ENCODE peak calls at places on chromosomes 7 and 10, in nine cellular contexts. D is Panc1, H is WTC11, G is heart right ventricle, J is foreskin fibroblast, Y is GM12878, X is neural progenitor cell, R is HFF-Myc, I is Calu3. E is an unnamed sample.

GRCh38 chr10:1550616-1551015 is 186.7 kb downstream of the ADARB2 start:
- DNase-seq in I (no peak), G (no peak), R (no peak), X (no peak), H (no peak), D (no peak), J (no peak), Y (no peak), E (no peak)

GRCh38 chr7:158377800-158378623 is 209.6 kb downstream of the PTPRN2 start:
- DNase-seq in X (no peak), J (no peak), H (no peak), G (no peak), D (no peak), I (no peak), R (no peak), Y (no peak), E (no peak)

GRCh38 chr10:71213127-71213616 is 802 bp downstream of the UNC5B start:
- DNase-seq in Y (no peak), G (no peak), D (no peak), X (peak), J (peak), H (peak), I (peak), R (no peak), E (no peak)

GRCh38 chr10:74163313-74164068 is 12.5 kb downstream of the ADK start:
- DNase-seq in Y (no peak), D (no peak), I (no peak), X (no peak), J (peak), G (no peak), R (no peak), H (no peak), E (no peak)

GRCh38 chr7:134712196-134712595 is 65.5 kb downstream of the BPGM start:
- DNase-seq in X (no peak), G (no peak), Y (no peak), I (no peak), J (no peak), H (no peak), R (no peak), D (no peak), E (no peak)

GRCh38 chr10:58477902-58478301 is 34.8 kb upstream of the BICC1 start:
- DNase-seq in X (no peak), J (no peak), H (no peak), Y (no peak), R (no peak), I (no peak), D (no peak), G (no peak), E (no peak)

GRCh38 chr7:111184960-111185359 is 94.0 kb downstream of the LRRN3 start:
- DNase-seq in G (no peak), X (no peak), Y (no peak), I (no peak), H (no peak), R (no peak), D (no peak), J (no peak), E (no peak)

GRCh38 chr7:74226633-74227032 is 16.8 kb downstream of the LAT2 start:
- DNase-seq in R (no peak), I (no peak), X (no peak), J (no peak), G (peak), H (no peak), D (no peak), Y (no peak), E (no peak)

GRCh38 chr7:95549818-95550529 is 46.3 kb downstream of the PDK4 start:
- DNase-seq in D (peak), J (peak), I (peak), X (no peak), G (peak), H (no peak), R (peak), Y (no peak), E (peak)

GRCh38 chr7:8387551-8388256 is 45.7 kb upstream of the NXPH1 start:
- DNase-seq in G (no peak), I (no peak), H (no peak), X (no peak), R (no peak), Y (no peak), J (no peak), D (no peak), E (no peak)

GRCh38 chr7:74093671-74094223 is 10.1 kb downstream of the LIMK1 start:
- DNase-seq in G (no peak), I (no peak), D (no peak), R (no peak), H (no peak), X (no peak), Y (no peak), J (no peak), E (no peak)

GRCh38 chr10:106576534-106576933 is 588.0 kb downstream of the SORCS1 start:
- DNase-seq in G (no peak), H (no peak), I (no peak), X (no peak), Y (no peak), R (no peak), D (no peak), J (no peak), E (no peak)

GRCh38 chr10:61063035-61063434 is 119.0 kb upstream of the RHOBTB1 start:
- DNase-seq in J (peak), Y (no peak), X (no peak), H (no peak), G (peak), I (no peak), D (no peak), R (no peak), E (no peak)

GRCh38 chr10:37780536-37780935 is 76.9 kb downstream of the ZNF248 start:
- DNase-seq in I (no peak), Y (no peak), X (no peak), D (no peak), R (no peak), G (no peak), J (no peak), H (no peak), E (no peak)

GRCh38 chr10:44467090-44467489 is 82.2 kb upstream of the CXCL12 start:
- DNase-seq in R (no peak), Y (no peak), G (no peak), J (no peak), H (no peak), X (no peak), I (no peak), D (no peak), E (no peak)

GRCh38 chr10:102418612-102419560 is at the start of gene PSD:
- DNase-seq in R (no peak), J (no peak), Y (no peak), G (no peak), H (peak), D (no peak), I (no peak), X (peak), E (no peak)

GRCh38 chr10:33937259-33937658 is 602.8 kb upstream of the NRP1 start:
- DNase-seq in R (no peak), G (no peak), D (no peak), Y (no peak), J (no peak), H (no peak), I (no peak), X (no peak), E (no peak)

GRCh38 chr10:125033146-125033924 is 91.4 kb downstream of the ZRANB1 start:
- DNase-seq in J (no peak), X (no peak), I (no peak), R (no peak), Y (no peak), G (no peak), H (no peak), D (no peak), E (no peak)

GRCh38 chr7:117132385-117133120 is 179.3 kb downstream of the ST7 start:
- DNase-seq in H (no peak), I (no peak), Y (no peak), R (peak), J (peak), D (peak), X (no peak), G (no peak), E (no peak)

GRCh38 chr7:22842383-22842903 is 19.8 kb upstream of the TOMM7 start:
- DNase-seq in Y (no peak), H (no peak), J (peak), R (no peak), I (no peak), X (no peak), G (no peak), D (no peak), E (no peak)

GRCh38 chr10:99689461-99689860 is 30.2 kb downstream of the ENTPD7 start:
- DNase-seq in I (no peak), Y (no peak), H (no peak), G (no peak), D (no peak), X (no peak), R (no peak), J (peak), E (no peak)
- TF ChIP-seq CTCF in I (no peak), Y (no peak), H (no peak), G (no peak), D (no peak), X (no peak), R (no peak), J (no peak), E (no peak)

DNA sequence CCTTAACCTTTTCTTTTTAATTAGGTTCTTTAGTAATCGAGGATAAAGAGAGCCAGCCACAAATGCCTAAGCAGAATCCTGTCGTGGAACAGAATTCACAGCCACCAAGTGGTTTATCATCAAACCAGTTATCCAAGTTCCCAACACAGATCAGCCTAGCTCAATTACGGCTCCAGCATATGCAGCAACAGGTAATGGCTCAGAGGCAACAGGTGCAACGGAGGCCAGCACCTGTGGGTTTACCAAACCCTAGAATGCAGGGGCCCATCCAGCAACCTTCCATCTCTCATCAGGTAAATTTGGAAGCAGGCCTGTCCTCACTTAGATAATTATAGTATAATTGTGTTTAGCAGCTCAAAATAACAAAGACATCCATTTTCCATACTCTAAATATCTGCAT is 94.6 kb downstream of the TRIM24 start:
- DNase-seq in R (no peak), Y (no peak), G (no peak), X (no peak), J (no peak), D (no peak), I (no peak), H (no peak), E (no peak)
- TF ChIP-seq CTCF in R (no peak), Y (no peak), G (no peak), X (no peak), J (no peak), D (no peak), I (no peak), H (no peak), E (no peak)

DNA sequence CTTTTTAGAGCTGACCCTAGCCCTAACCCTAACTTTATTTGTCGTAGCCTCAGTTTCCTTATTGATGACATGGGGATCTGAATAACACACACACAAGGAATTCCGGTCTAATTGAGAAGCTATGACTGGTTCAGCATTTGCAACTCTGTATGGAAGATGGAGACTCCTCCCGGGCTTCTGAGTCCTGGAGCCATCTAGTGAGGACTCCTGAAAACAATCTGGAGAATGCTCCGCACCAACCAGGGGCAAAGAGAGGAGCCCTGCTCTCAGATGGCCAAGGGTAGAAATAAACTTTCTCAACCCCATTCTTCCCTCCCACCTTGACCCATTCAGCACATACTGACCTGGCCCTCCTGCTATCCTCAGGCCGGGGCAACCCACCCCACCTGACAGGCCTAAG is 26.4 kb downstream of the MBL2 start:
- DNase-seq in I (peak), R (no peak), H (no peak), J (peak), D (no peak), Y (no peak), G (no peak), X (no peak), E (no peak)
- TF ChIP-seq CTCF in I (no peak), R (no peak), H (no peak), J (no peak), D (peak), Y (no peak), G (no peak), X (no peak), E (no peak)

DNA sequence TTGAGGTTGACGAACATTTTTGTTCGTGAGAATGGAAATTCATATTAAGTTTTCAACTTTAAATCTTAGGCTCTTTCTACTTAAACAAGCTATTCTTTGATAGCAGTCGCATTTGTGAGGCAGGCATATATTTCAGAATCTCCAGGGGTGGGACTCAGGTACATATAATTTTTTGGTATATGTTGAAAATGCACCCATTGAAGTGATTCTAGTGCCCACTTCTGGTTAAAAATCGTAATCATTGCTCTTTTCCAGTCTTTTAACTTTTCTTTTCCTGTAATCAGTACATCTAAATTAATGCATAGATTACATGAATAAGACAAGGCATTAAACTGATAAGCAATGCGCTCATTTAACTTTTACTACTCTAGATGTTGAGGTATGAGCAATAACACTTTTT is 67.8 kb downstream of the ZNRF2 start:
- DNase-seq in G (no peak), I (no peak), J (no peak), H (no peak), R (no peak), D (no peak), Y (no peak), X (no peak), E (no peak)
- TF ChIP-seq CTCF in G (no peak), I (peak), J (no peak), H (no peak), R (no peak), D (peak), Y (peak), X (no peak), E (no peak)

GRCh38 chr7:97868788-97869187 is 3.4 kb downstream of the ASNS start:
- DNase-seq in J (peak), I (no peak), D (no peak), Y (no peak), G (no peak), H (no peak), R (no peak), X (no peak), E (no peak)
- TF ChIP-seq CTCF in J (no peak), I (no peak), D (no peak), Y (no peak), G (no peak), H (no peak), R (no peak), X (no peak), E (no peak)

GRCh38 chr10:122086416-122087240 is 97.7 kb downstream of the TACC2 start:
- DNase-seq in R (no peak), H (no peak), G (no peak), Y (no peak), X (no peak), J (no peak), I (no peak), D (no peak), E (no peak)

GRCh38 chr10:122091722-122092121 is 102.8 kb downstream of the TACC2 start:
- DNase-seq in J (no peak), H (no peak), R (no peak), D (no peak), Y (no peak), X (no peak), G (no peak), I (no peak), E (no peak)

GRCh38 chr10:122085423-122085911 is 96.5 kb downstream of the TACC2 start:
- DNase-seq in X (no peak), R (no peak), H (no peak), I (no peak), G (no peak), D (no peak), Y (no peak), J (no peak), E (no peak)

GRCh38 chr10:122087436-122087835 is 98.5 kb downstream of the TACC2 start:
- DNase-seq in D (no peak), X (no peak), J (no peak), H (no peak), G (no peak), I (no peak), Y (no peak), R (no peak), E (no peak)

GRCh38 chr10:122089343-122090015 is 100.5 kb downstream of the TACC2 start:
- DNase-seq in Y (no peak), X (no peak), J (no peak), R (no peak), D (no peak), G (no peak), H (no peak), I (no peak), E (no peak)
- TF ChIP-seq CTCF in Y (no peak), X (no peak), J (no peak), R (no peak), D (no peak), G (no peak), H (no peak), I (no peak), E (no peak)

E was measured in omental fat pad.